ENCODE peak calls at places on chromosomes 16 and 17, in seven cellular contexts. V, U, L, F, Y, T and K are unnamed samples.

GRCh38 chr16:7303677-7304200 is 28.9 kb upstream of the RBFOX1 start:
- DNase-seq in T (no peak), V (no peak), F (no peak), U (no peak), Y (no peak), L (no peak), K (no peak)

GRCh38 chr16:56789360-56789759 is 59.4 kb downstream of the NUP93 start:
- DNase-seq in Y (no peak), F (peak), V (no peak), T (no peak), U (peak), L (no peak), K (no peak)

GRCh38 chr16:20382202-20382948 is 22.2 kb downstream of the PDILT start:
- DNase-seq in U (no peak), L (no peak), V (no peak), Y (no peak), F (no peak), T (no peak), K (no peak)

GRCh38 chr16:49866533-49867155 is 10.7 kb upstream of the ZNF423 start:
- DNase-seq in L (no peak), V (no peak), F (no peak), T (no peak), Y (no peak), U (no peak), K (no peak)

GRCh38 chr16:27853651-27854050 is 209.9 kb downstream of the GSG1L start:
- DNase-seq in L (no peak), U (no peak), T (no peak), V (no peak), Y (no peak), F (no peak), K (no peak)

GRCh38 chr17:2263183-2263954 is 40.2 kb downstream of the SMG6 start:
- DNase-seq in T (no peak), Y (no peak), U (no peak), V (no peak), L (no peak), F (no peak), K (no peak)

GRCh38 chr16:87060026-87060986 is 256.9 kb downstream of the C16orf95 start:
- DNase-seq in T (no peak), L (no peak), Y (no peak), U (no peak), F (no peak), V (no peak), K (no peak)

GRCh38 chr16:54431041-54431996 is 144.7 kb upstream of the IRX3 start:
- DNase-seq in V (no peak), U (no peak), L (no peak), F (no peak), Y (no peak), T (no peak), K (no peak)

GRCh38 chr17:1112875-1113274 is 66.9 kb downstream of the ABR start:
- DNase-seq in U (no peak), L (no peak), V (no peak), F (no peak), T (no peak), Y (no peak), K (no peak)

GRCh38 chr17:44362056-44362355 is 1.6 kb downstream of the FAM171A2 start:
- DNase-seq in F (no peak), T (no peak), V (no peak), Y (no peak), L (no peak), U (no peak), K (no peak)

GRCh38 chr17:18859256-18859655 is 1.3 kb downstream of the PRPSAP2 start:
- DNase-seq in V (no peak), F (no peak), L (no peak), Y (no peak), U (no peak), T (no peak), K (no peak)

GRCh38 chr16:86580063-86580797 is 1.9 kb downstream of the FOXL1 start:
- DNase-seq in L (no peak), U (no peak), F (no peak), T (no peak), V (no peak), Y (no peak), K (no peak)

GRCh38 chr17:77512062-77512946 is 371.5 kb downstream of the SEC14L1 start:
- DNase-seq in U (no peak), V (no peak), F (no peak), T (no peak), L (no peak), Y (no peak), K (no peak)

GRCh38 chr16:3770530-3770929 is 53.2 kb upstream of the TRAP1 start:
- DNase-seq in U (no peak), V (no peak), L (no peak), Y (no peak), F (no peak), T (no peak), K (no peak)

GRCh38 chr16:48323783-48324775 is 61.1 kb downstream of the SIAH1 start:
- DNase-seq in V (no peak), Y (no peak), T (no peak), U (no peak), F (no peak), L (no peak), K (no peak)

GRCh38 chr16:63346000-63346399 is 1309.8 kb upstream of the CDH8 start:
- DNase-seq in Y (no peak), U (no peak), L (no peak), F (no peak), V (no peak), T (no peak), K (no peak)